ENCODE peak calls at places on chromosomes 2 and 18, in five cellular contexts. E is left ventricle myocardium inferior, O is fibroblast of pulmonary artery, Z is cardiac fibroblast, W is HFFc6. R is an unnamed sample.
A peak's percentile ranks its signal among the peaks of the same experiment; 100 is the strongest.

GRCh38 chr2:95552911-95553310 is 38.9 kb upstream of the TRIM43 start:
- DNase-seq in O (no peak), W (no peak), Z (peak; percentile 9), E (peak; percentile 53), R (no peak)

GRCh38 chr18:24362757-24363156 is 34.9 kb downstream of the OSBPL1A start:
- DNase-seq in E (no peak), O (no peak), W (no peak), Z (no peak), R (no peak)

GRCh38 chr18:10266236-10266585 is 188.2 kb upstream of the APCDD1 start:
- DNase-seq in W (no peak), Z (no peak), O (no peak), E (no peak), R (no peak)

GRCh38 chr18:48486762-48487161 is 52.1 kb upstream of the CTIF start:
- DNase-seq in E (no peak), Z (peak; percentile 78), W (peak; percentile 43), O (peak; percentile 76), R (no peak)

GRCh38 chr2:122748552-122749011 is 993.1 kb downstream of the TSN start:
- DNase-seq in Z (peak; percentile 97), W (no peak), O (peak; percentile 98), E (no peak), R (no peak)

GRCh38 chr18:25704096-25704870 is 352.3 kb upstream of the ZNF521 start:
- DNase-seq in O (no peak), W (no peak), E (no peak), Z (no peak), R (no peak)

GRCh38 chr2:241540391-241540765 is 18.2 kb upstream of the BOK start:
- DNase-seq in Z (peak; percentile 67), O (no peak), W (no peak), E (no peak), R (no peak)

GRCh38 chr2:236352761-236353593 is 88.8 kb upstream of the ASB18 start:
- DNase-seq in E (no peak), O (peak; percentile 48), Z (peak; percentile 41), W (peak; percentile 20), R (no peak)

GRCh38 chr2:156445311-156446218 is 9.4 kb downstream of the GPD2 start:
- DNase-seq in E (no peak), O (peak; percentile 87), Z (peak; percentile 86), W (peak; percentile 81), R (no peak)

GRCh38 chr2:20962939-20963543 is 80.8 kb downstream of the APOB start:
- DNase-seq in E (peak; percentile 44), O (peak; percentile 70), Z (peak; percentile 67), W (peak; percentile 48), R (peak; percentile 85)

GRCh38 chr2:176090870-176091269 is 1.7 kb upstream of the HOXD13 start:
- DNase-seq in E (no peak), O (no peak), Z (no peak), W (no peak), R (no peak)

GRCh38 chr2:15766911-15767597 is 173.3 kb upstream of the MYCN start:
- DNase-seq in E (no peak), O (no peak), W (no peak), Z (no peak), R (no peak)

GRCh38 chr2:231241755-231242507 is 43.5 kb downstream of the ARMC9 start:
- DNase-seq in Z (peak; percentile 6), O (peak; percentile 53), W (no peak), E (no peak), R (no peak)

GRCh38 chr2:186348200-186348599 is 137.9 kb upstream of the ZC3H15 start:
- DNase-seq in Z (peak; percentile 61), E (no peak), O (peak; percentile 53), W (no peak), R (no peak)

GRCh38 chr2:1972428-1972827 is 228.1 kb upstream of the PXDN start:
- DNase-seq in O (peak; percentile 60), Z (peak; percentile 58), E (peak; percentile 27), W (no peak), R (no peak)

GRCh38 chr18:5678779-5679406 is 135.1 kb upstream of the EPB41L3 start:
- DNase-seq in Z (no peak), E (no peak), O (no peak), W (no peak), R (no peak)

GRCh38 chr2:218033208-218033589 is 30.4 kb upstream of the TNS1 start:
- DNase-seq in O (no peak), E (no peak), W (no peak), Z (no peak), R (no peak)

GRCh38 chr2:11187083-11187619 is 31.9 kb downstream of the SLC66A3 start:
- DNase-seq in O (peak; percentile 81), E (no peak), Z (peak; percentile 70), W (peak; percentile 78), R (no peak)

GRCh38 chr2:236959876-236960275 is 125.8 kb upstream of the COPS8 start:
- DNase-seq in Z (no peak), W (no peak), O (no peak), E (no peak), R (no peak)

GRCh38 chr18:22175326-22175725 is 5.9 kb downstream of the GATA6 start:
- DNase-seq in W (no peak), O (peak; percentile 56), E (no peak), Z (peak; percentile 43), R (no peak)

GRCh38 chr18:22173928-22174301 is 4.5 kb downstream of the GATA6 start:
- DNase-seq in W (no peak), O (peak; percentile 48), E (no peak), Z (peak; percentile 48), R (no peak)

GRCh38 chr18:22176282-22176621 is 6.9 kb downstream of the GATA6 start:
- DNase-seq in O (no peak), Z (no peak), E (no peak), W (no peak), R (no peak)

GRCh38 chr18:22173221-22173927 is 4.0 kb downstream of the GATA6 start:
- DNase-seq in Z (peak; percentile 30), E (no peak), W (no peak), O (no peak), R (no peak)

DNA sequence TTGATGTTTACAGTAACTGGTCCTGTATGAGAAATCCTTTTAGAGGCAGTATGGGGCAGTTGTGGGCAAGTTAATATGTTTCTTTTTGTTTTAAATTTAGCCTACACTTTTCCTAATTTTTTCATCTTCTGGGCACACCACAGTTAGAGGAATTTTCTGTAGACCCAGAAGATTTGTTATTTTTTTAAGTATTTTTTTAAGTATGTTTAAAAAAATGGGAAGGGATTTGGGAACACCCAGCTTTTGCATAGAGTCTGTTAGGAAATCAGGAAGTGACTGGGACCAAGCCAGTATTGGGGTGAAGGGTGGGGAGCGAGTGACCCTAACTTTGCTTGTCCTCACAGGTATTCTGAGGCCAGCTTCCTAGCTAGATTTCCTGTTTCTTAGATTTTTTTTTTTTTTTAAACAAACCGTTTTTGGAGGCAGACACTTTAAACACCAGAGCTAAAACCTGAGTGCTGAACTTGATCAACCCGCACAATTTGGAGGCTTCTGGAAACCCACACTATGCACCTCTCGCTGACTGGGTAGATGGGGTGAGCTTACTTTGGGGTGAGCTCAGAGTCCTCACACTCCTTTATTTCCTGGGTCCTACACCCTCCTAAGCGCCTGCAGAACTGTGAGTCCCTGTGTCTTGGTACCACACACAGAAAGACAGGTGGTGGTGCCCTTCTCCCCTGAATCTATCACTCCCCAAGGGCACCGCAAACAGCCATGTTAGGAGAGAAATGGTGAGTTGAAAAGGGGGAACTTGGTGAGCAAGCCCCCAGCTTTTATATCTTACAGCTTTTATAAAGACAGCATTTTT is 5.2 kb downstream of the GATA6 start:
- DNase-seq in E (no peak), Z (peak; percentile 62), O (peak; percentile 64), W (no peak), R (no peak)
- TF ChIP-seq CTCF in E (no peak), Z (no peak), O (peak; percentile 10), W (no peak), R (no peak)

DNA sequence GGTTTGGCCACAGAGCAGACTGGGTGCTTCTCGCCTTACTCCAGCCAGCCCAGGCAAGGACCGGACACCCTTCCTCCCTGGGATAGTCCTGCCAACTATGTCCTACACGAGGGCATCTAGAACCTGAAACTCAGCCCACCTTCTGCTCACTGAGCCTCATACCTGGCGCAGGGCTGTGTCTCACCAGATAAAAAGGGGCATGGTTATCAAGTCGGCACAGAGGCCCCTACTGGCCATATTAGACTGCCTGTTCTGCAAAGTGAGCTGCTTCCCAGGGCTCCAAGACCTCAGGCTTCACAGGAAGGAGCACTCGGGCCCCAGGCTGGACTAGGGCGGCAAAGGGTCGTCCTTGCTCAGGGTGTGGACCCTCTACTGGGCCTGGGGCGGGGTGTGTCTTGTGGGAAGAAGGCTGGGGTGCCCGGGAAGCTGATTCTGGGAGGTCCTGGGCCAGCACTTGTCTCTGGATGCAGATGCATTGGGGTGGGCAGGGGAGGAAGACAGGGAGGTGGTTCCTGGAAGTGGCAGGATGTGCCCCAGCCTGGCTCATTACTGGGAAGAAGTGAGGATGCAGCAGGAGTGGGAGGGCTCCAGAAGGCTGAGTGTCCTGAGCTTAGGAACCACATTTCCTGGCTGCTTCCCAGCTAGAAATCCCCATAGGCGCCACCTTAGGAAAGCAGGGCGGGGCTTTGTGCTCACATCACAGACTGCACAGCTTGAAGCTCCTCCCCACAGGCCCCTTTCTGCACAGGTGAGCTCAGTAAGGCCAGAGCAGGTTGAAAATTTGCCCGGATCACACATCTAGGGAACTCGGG is 19.6 kb downstream of the EHD3 start:
- DNase-seq in O (no peak), W (no peak), Z (no peak), E (no peak), R (no peak)
- TF ChIP-seq CTCF in O (no peak), W (no peak), Z (no peak), E (no peak), R (no peak)

DNA sequence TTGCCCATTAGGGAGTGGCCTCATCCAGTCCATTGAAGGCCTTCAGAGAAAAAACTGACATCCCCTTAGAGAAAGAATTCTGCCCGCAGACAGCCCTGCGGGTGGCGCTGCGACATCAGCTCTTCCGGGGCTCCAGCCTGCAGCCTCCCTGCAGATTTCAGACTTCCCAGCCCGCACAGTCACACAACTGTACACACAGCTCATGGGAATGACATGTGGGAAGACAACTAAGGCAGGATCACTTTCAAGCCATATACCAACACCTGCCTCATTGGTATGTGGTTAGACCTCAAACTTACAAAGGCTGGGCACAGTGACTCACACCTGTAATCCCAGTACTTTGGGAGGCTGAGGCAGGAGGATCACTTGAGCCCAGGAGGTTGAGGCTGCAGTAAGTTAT is 24.8 kb upstream of the TUBB6 start:
- DNase-seq in W (peak; percentile 40), Z (peak; percentile 36), O (peak; percentile 38), E (no peak), R (no peak)
- TF ChIP-seq CTCF in W (peak; percentile 76), Z (peak; percentile 16), O (peak; percentile 25), E (no peak), R (no peak)

GRCh38 chr2:158042666-158043065 is 59.0 kb upstream of the UPP2 start:
- DNase-seq in Z (no peak), W (no peak), O (no peak), E (peak; percentile 24), R (no peak)

GRCh38 chr2:158048327-158048726 is 53.3 kb upstream of the UPP2 start:
- DNase-seq in E (no peak), W (no peak), O (no peak), Z (no peak), R (no peak)

GRCh38 chr2:158043181-158043948 is 58.3 kb upstream of the UPP2 start:
- DNase-seq in Z (no peak), W (no peak), E (no peak), O (no peak), R (no peak)

GRCh38 chr2:158047156-158047611 is 54.5 kb upstream of the UPP2 start:
- DNase-seq in O (no peak), Z (no peak), E (no peak), W (no peak), R (no peak)

DNA sequence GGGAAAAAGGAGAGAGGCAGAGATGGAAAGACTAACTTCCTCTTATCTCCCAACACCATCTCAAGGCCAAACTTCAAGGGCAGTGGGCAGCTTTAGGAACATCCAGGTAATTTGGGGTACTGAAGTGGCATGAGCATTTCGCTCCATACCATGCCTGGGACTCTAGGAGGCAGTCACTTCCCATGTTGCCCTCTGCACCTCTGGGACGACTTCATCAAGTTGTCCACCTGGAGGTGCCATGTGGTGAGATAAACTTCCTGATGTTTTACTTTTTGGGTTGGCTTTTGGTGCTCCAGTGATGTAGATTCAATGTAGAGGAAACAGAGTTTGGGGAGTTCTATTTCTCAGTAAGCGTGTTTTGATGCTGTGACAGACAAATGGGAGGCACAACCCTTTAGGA is 56.3 kb upstream of the UPP2 start:
- DNase-seq in Z (no peak), O (no peak), E (no peak), W (no peak), R (no peak)
- TF ChIP-seq CTCF in Z (no peak), O (no peak), E (no peak), W (peak; percentile 33), R (no peak)